ENCODE peak calls at places on chromosomes 3 and 15, in five cellular contexts. R is stomach, L is GM12891, Q is H54, K is lower leg skin. W is an unnamed sample.

GRCh38 chr15:50893976-50894375 is 14.5 kb upstream of the AP4E1 start:
- DNase-seq in R (no peak), L (no peak), Q (no peak), K (no peak), W (no peak)

GRCh38 chr3:99960941-99961340 is 143.3 kb downstream of the CMSS1 start:
- DNase-seq in R (no peak), L (no peak), Q (no peak), K (no peak), W (no peak)

GRCh38 chr3:72154391-72155300 is 369.7 kb upstream of the PROK2 start:
- DNase-seq in R (no peak), L (no peak), Q (no peak), K (no peak), W (no peak)

GRCh38 chr3:194582196-194582905 is 50.9 kb downstream of the TMEM44 start:
- DNase-seq in R (no peak), L (no peak), Q (no peak), K (no peak), W (no peak)

GRCh38 chr3:64048631-64049061 is 25.4 kb upstream of the PSMD6 start:
- DNase-seq in R (no peak), L (no peak), Q (no peak), K (no peak), W (no peak)

GRCh38 chr15:65263313-65263712 is 23.4 kb downstream of the PARP16 start:
- DNase-seq in R (no peak), L (no peak), Q (no peak), K (no peak), W (no peak)

GRCh38 chr3:97820780-97821179 is 1.0 kb upstream of the CRYBG3 start:
- DNase-seq in R (no peak), L (no peak), Q (no peak), K (no peak), W (no peak)

GRCh38 chr15:56241374-56242085 is 2.1 kb downstream of the RFX7 start:
- DNase-seq in R (no peak), L (no peak), Q (no peak), K (no peak), W (peak; percentile 56)

GRCh38 chr3:42412526-42413155 is 2.2 kb upstream of the LYZL4 start:
- DNase-seq in R (no peak), L (no peak), Q (no peak), K (no peak), W (no peak)

GRCh38 chr3:111691293-111691909 is 96.3 kb upstream of the ZBED2 start:
- DNase-seq in R (no peak), L (no peak), Q (no peak), K (no peak), W (peak; percentile 21)

GRCh38 chr3:140771030-140771677 is 93.3 kb downstream of the TRIM42 start:
- DNase-seq in R (no peak), L (no peak), Q (no peak), K (no peak), W (no peak)

GRCh38 chr3:50562866-50563265 is 4.7 kb downstream of the C3orf18 start:
- DNase-seq in R (no peak), L (no peak), Q (peak; percentile 69), K (no peak), W (no peak)

GRCh38 chr3:131091768-131092167 is 65.1 kb downstream of the NEK11 start:
- DNase-seq in R (no peak), L (no peak), Q (no peak), K (no peak), W (no peak)

GRCh38 chr15:81302605-81303204 is 21.2 kb downstream of the STARD5 start:
- DNase-seq in R (no peak), L (no peak), Q (no peak), K (no peak), W (no peak)

GRCh38 chr3:133669949-133670524 is 8.3 kb upstream of the TOPBP1 start:
- DNase-seq in R (no peak), L (no peak), Q (no peak), K (no peak), W (no peak)

GRCh38 chr3:112115161-112115739 is 17.8 kb downstream of the GCSAM start:
- DNase-seq in R (no peak), L (no peak), Q (no peak), K (no peak), W (no peak)

GRCh38 chr15:85133709-85134108 is 152.1 kb downstream of the PDE8A start:
- DNase-seq in R (no peak), L (no peak), Q (no peak), K (no peak), W (no peak)

GRCh38 chr3:59001675-59002074 is 48.1 kb downstream of the CFAP20DC start:
- DNase-seq in R (no peak), L (no peak), Q (no peak), K (no peak), W (peak; percentile 5)

GRCh38 chr3:98531622-98532274 is at the start of gene GPR15:
- DNase-seq in R (no peak), L (no peak), Q (no peak), K (no peak), W (no peak)

DNA sequence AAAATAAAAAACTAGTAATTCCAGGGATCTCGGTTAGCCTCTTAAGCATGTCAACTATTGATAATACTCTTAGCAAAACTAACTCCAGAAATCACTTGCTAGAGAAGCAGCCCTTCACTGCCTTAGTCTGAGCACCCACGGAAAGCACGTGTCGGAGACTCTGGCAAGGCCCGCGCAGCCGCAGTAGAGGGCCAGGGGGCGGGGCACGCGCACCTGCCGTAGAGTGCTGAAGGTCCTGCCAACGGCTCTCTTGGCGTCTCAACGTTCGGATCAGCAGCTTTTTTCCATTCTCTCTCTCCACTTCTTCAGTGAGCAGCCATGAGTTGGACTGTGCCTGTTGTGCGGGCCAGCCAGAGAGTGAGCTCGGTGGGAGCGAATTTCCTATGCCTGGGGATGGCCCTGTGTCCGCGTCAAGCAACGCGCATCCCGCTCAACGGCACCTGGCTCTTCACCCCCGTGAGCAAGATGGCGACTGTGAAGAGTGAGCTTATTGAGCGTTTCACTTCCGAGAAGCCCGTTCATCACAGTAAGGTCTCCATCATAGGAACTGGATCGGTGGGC is at the start of gene LDHAL6B:
- DNase-seq in R (no peak), L (no peak), Q (no peak), K (no peak), W (no peak)
- TF ChIP-seq POLR2A in R (no peak), L (no peak), Q (no peak), K (no peak), W (no peak)

GRCh38 chr3:67648701-67649100 is 5.7 kb downstream of the SUCLG2 start:
- DNase-seq in R (peak; percentile 36), L (no peak), Q (no peak), K (no peak), W (no peak)
- TF ChIP-seq POLR2A in R (no peak), L (no peak), Q (no peak), K (no peak), W (no peak)

GRCh38 chr3:20890124-20890523 is 704.1 kb upstream of the SGO1 start:
- DNase-seq in R (no peak), L (no peak), Q (no peak), K (no peak), W (no peak)
- TF ChIP-seq POLR2A in R (no peak), L (no peak), Q (no peak), K (no peak), W (no peak)

DNA sequence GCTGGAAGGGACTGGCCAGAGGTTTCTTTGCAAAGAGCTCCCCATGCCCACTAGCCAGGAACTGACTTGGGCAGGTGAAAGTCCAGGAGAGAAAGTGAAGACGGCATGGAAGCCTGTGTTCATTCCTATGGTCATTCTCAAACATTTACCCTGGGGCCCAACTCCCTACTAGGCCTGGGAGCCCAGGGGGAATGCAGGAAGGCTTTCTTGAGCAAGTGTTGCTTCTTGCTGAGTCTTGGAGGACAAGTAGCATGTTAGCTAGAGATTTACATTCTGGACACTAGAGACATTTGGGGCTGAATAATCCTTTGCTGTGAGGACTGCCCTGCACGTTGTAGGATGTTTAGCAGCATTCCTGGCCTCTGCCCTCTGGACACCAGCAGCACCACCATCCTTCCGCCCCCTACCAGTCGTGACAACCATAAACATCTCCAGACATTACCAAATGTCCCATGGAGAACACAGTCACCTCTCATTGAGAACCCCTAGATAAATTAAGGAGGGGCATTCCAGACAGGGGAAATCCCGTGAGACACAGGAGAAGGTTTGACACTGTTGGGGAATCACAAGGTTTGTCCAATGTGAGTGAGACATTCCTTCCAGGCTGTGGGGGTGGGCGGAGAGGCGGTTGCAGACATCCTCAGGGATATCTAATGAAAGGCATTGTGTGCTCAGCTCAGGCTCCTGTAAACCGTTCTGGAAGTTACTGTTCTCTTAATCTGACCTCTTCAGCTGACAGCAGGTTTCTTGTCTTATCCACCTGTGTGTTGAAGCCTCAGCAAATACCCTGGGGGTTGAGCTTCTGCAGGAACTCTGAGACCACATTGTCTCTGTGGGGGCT is 236.2 kb downstream of the TLE3 start:
- DNase-seq in R (no peak), L (no peak), Q (no peak), K (no peak), W (no peak)
- TF ChIP-seq POLR2A in R (no peak), L (no peak), Q (no peak), K (no peak), W (no peak)

GRCh38 chr3:6771171-6771570 is 89.7 kb upstream of the GRM7 start:
- DNase-seq in R (no peak), L (no peak), Q (no peak), K (no peak), W (no peak)
- TF ChIP-seq POLR2A in R (no peak), L (no peak), Q (no peak), K (no peak), W (no peak)

W was measured in erythroblast.